ENCODE peak calls at places on chromosomes 11 and 22, in five cellular contexts. J is GM12865, K is thoracic aorta, W is A549, E is GM12864. G is an unnamed sample.

GRCh38 chr11:69808708-69809107 is 10.5 kb downstream of the FGF3 start:
- DNase-seq in J (no peak), K (no peak), W (no peak), E (no peak), G (no peak)

GRCh38 chr11:2318707-2319106 is 16.9 kb downstream of the TSPAN32 start:
- DNase-seq in J (no peak), K (no peak), W (no peak), E (no peak), G (no peak)

GRCh38 chr11:130448416-130449068 is at the start of gene ADAMTS15:
- DNase-seq in J (peak; percentile 36), K (no peak), W (peak; percentile 75), E (no peak), G (peak; percentile 81)

GRCh38 chr11:28393348-28393747 is 285.2 kb downstream of the METTL15 start:
- DNase-seq in J (no peak), K (no peak), W (no peak), E (no peak), G (no peak)

GRCh38 chr22:38832005-38832978 is 11.5 kb downstream of the NPTXR start:
- DNase-seq in J (no peak), K (no peak), W (no peak), E (no peak), G (no peak)

GRCh38 chr11:42524534-42525227 is 787.1 kb upstream of the API5 start:
- DNase-seq in J (peak; percentile 68), K (no peak), W (no peak), E (peak; percentile 13), G (peak; percentile 81)

GRCh38 chr11:289145-289705 is 299 bp downstream of the PGGHG start:
- DNase-seq in J (no peak), K (no peak), W (no peak), E (no peak), G (no peak)

GRCh38 chr11:22465620-22466019 is 127.4 kb downstream of the SLC17A6 start:
- DNase-seq in J (no peak), K (no peak), W (no peak), E (no peak), G (no peak)

GRCh38 chr11:124122123-124122522 is 6.9 kb downstream of the VWA5A start:
- DNase-seq in J (no peak), K (no peak), W (no peak), E (no peak), G (no peak)

GRCh38 chr22:20442485-20443284 is 5.1 kb upstream of the SCARF2 start:
- DNase-seq in J (no peak), K (no peak), W (no peak), E (no peak), G (no peak)

GRCh38 chr11:69160296-69161116 is 4.8 kb downstream of the SMIM38 start:
- DNase-seq in J (no peak), K (no peak), W (no peak), E (no peak), G (no peak)

GRCh38 chr11:67983916-67984315 is 20.0 kb downstream of the UNC93B1 start:
- DNase-seq in J (no peak), K (no peak), W (no peak), E (no peak), G (no peak)

GRCh38 chr11:5696210-5696609 is 6.6 kb downstream of the TRIM22 start:
- DNase-seq in J (no peak), K (no peak), W (no peak), E (no peak), G (no peak)

GRCh38 chr22:31681625-31682345 is 19.8 kb upstream of the PISD start:
- DNase-seq in J (no peak), K (no peak), W (no peak), E (no peak), G (no peak)

GRCh38 chr11:115266066-115266465 is 238.1 kb downstream of the CADM1 start:
- DNase-seq in J (no peak), K (no peak), W (no peak), E (no peak), G (no peak)

GRCh38 chr11:126007263-126007662 is 55.4 kb downstream of the CDON start:
- DNase-seq in J (no peak), K (no peak), W (peak; percentile 21), E (no peak), G (no peak)

GRCh38 chr11:23398052-23398451 is 537.8 kb upstream of the CCDC179 start:
- DNase-seq in J (no peak), K (no peak), W (no peak), E (no peak), G (no peak)

GRCh38 chr11:125494987-125495725 is 909 bp downstream of the FEZ1 start:
- DNase-seq in J (peak; percentile 40), K (peak; percentile 15), W (peak; percentile 8), E (no peak), G (peak; percentile 36)

GRCh38 chr22:39097098-39098020 is at the start of gene APOBEC3H:
- DNase-seq in J (peak; percentile 94), K (no peak), W (no peak), E (no peak), G (no peak)

GRCh38 chr11:4123218-4123617 is 28.6 kb downstream of the RRM1 start:
- DNase-seq in J (no peak), K (no peak), W (no peak), E (no peak), G (no peak)

GRCh38 chr22:22571429-22571828 is 12.4 kb upstream of the PRAME start:
- DNase-seq in J (no peak), K (no peak), W (no peak), E (no peak), G (no peak)

GRCh38 chr11:96168623-96169022 is 174.4 kb downstream of the MAML2 start:
- DNase-seq in J (no peak), K (no peak), W (peak; percentile 44), E (no peak), G (no peak)

GRCh38 chr11:100777118-100777517 is 90.0 kb downstream of the ARHGAP42 start:
- DNase-seq in J (no peak), K (no peak), W (peak; percentile 51), E (no peak), G (no peak)

GRCh38 chr11:35892166-35892565 is 51.7 kb upstream of the LDLRAD3 start:
- DNase-seq in J (no peak), K (no peak), W (no peak), E (no peak), G (no peak)

GRCh38 chr11:65353900-65354264 is 669 bp upstream of the TIGD3 start:
- DNase-seq in J (no peak), K (no peak), W (no peak), E (no peak), G (no peak)

GRCh38 chr11:45384711-45385241 is 98.6 kb upstream of the SYT13 start:
- DNase-seq in J (no peak), K (no peak), W (no peak), E (no peak), G (peak; percentile 34)

GRCh38 chr11:93747122-93747521 is 5.7 kb downstream of the C11orf54 start:
- DNase-seq in J (no peak), K (no peak), W (no peak), E (no peak), G (no peak)

GRCh38 chr11:15453211-15453715 is 338.5 kb downstream of the INSC start:
- DNase-seq in J (no peak), K (no peak), W (no peak), E (no peak), G (no peak)

DNA sequence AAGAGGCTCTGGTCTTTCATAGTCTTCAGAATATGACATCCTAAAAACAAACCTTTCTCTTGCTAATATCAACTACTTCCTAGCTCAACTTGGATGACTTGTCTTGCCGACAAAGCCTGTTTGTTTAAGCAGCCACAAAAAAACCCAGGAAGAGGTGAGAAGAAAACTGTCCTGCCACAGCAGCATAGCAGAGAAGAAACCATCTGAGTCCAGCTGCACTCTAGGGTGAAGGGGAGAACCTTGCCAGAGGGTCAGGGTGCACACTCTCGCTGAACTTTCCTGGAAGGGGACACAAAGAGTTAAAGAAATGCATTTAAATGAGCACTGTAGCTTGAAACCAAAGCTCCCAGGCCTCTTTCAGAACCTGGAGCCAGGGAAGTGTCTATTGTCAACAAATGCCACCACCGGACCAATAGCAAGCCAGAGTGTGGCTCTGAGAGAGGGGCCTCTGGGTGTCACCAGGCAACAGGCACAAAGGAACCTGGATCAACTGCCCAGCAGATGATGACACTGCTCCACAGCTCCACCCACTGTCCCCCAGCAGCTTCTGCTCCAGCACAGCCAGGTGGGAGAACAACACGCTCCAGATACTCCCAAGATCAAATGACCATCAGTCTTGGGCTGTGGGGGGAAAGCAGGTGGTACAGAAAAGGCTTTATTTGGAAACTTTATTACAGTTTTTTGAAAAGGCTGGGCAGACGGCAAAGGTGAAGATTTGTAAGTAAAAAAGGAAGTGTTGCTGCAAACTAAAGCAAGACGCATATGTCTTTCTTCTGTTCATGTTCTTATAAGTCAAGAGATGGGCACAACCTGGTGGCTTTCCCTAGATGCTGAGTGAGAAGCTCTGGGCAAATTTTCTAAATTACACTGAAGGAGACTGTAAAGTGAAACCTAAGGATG is 105.7 kb downstream of the RASSF10 start:
- DNase-seq in J (peak; percentile 54), K (no peak), W (peak; percentile 45), E (no peak), G (peak; percentile 41)
- TF ChIP-seq CTCF in J (peak; percentile 8), K (no peak), W (peak; percentile 26), E (peak; percentile 26), G (no peak)

GRCh38 chr11:9831122-9831521 is 167.2 kb downstream of the SWAP70 start:
- DNase-seq in J (no peak), K (no peak), W (no peak), E (no peak), G (no peak)
- TF ChIP-seq CTCF in J (no peak), K (no peak), W (no peak), E (no peak), G (no peak)

DNA sequence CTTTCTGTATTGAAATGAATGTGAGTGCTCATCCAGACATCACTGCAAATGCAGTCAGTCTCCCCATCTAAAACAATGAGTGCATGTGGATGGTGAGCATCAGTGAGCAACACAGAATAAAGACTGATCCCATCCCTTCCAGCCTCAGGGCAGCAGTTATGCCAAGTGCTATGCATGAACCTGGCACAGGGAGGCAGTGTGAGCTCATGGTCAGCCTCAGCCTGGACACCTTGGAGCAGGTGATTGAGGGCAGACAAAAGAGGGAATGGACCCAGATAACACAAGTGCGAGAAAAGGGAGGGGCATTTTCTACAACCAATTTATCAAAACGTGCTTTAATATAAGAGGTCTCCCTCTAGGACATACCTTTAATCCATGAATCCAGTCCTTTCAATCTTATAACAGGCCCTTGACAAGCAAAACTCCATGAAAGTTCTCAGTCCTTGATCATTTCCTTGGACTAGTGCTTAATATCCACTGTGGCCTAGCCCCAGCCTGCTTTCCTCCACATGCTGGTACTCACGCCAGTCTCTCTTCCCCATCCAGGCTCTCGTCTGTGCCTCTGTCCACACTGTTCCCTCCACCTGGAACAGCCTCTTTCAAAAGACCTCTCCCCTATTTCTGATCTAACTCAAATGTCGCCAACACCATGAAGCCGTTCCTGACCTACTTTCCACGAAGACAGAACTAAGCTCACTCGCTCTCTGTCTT is 50.5 kb upstream of the LRRC55 start:
- DNase-seq in J (peak; percentile 8), K (no peak), W (no peak), E (no peak), G (peak; percentile 33)
- TF ChIP-seq CTCF in J (peak; percentile 23), K (no peak), W (peak; percentile 39), E (peak; percentile 50), G (peak; percentile 64)

GRCh38 chr11:72224587-72225410 is at the start of gene INPPL1:
- DNase-seq in J (peak; percentile 60), K (no peak), W (no peak), E (no peak), G (peak; percentile 59)

GRCh38 chr11:72225411-72225951 is 914 bp downstream of the INPPL1 start:
- DNase-seq in J (peak; percentile 32), K (no peak), W (no peak), E (no peak), G (no peak)

GRCh38 chr11:72222106-72222891 is 2.3 kb upstream of the INPPL1 start:
- DNase-seq in J (no peak), K (no peak), W (no peak), E (no peak), G (no peak)

GRCh38 chr11:72222907-72223614 is 1.5 kb upstream of the INPPL1 start:
- DNase-seq in J (peak; percentile 98), K (peak; percentile 87), W (peak; percentile 53), E (peak; percentile 85), G (peak; percentile 92)

GRCh38 chr11:72223615-72224586 is 666 bp upstream of the INPPL1 start:
- DNase-seq in J (peak; percentile 69), K (no peak), W (no peak), E (no peak), G (peak; percentile 59)
- TF ChIP-seq CTCF in J (no peak), K (no peak), W (no peak), E (no peak), G (no peak)

G was measured in neural crest cell.